ENCODE peak calls at places on chromosomes 11 and 22, in nine cellular contexts. S is pancreas, N is hepatocyte, C is mucosa of descending colon, X is left ventricle myocardium inferior, K is heart left ventricle, T is Peyer's patch, P is fibroblast of lung, G is HCT116. I is an unnamed sample. For H3K36me3, the result is how much of the 10 kb centered on the place peaks cover.

GRCh38 chr11:2580444-2581050 is 119.2 kb downstream of the KCNQ1OT1 start:
- DNase-seq in N (no peak), S (peak), P (no peak), G (no peak), T (peak), C (no peak), X (peak), K (peak), I (peak)

GRCh38 chr22:23652286-23652685 is 20.2 kb upstream of the DRICH1 start:
- DNase-seq in K (no peak), X (no peak), S (no peak), C (no peak), T (no peak), N (no peak), P (no peak), G (no peak), I (no peak)

GRCh38 chr22:24926428-24926725 is 20.1 kb downstream of the LHFPL7 start:
- DNase-seq in N (no peak), G (no peak), X (no peak), C (no peak), S (no peak), P (peak), K (no peak), T (no peak), I (no peak)

GRCh38 chr11:1858154-1858553 is 5.3 kb downstream of the LSP1 start:
- DNase-seq in X (no peak), G (no peak), S (no peak), K (no peak), T (no peak), P (no peak), N (no peak), C (no peak), I (no peak)

GRCh38 chr11:46207270-46207669 is 70.2 kb upstream of the CREB3L1 start:
- DNase-seq in S (no peak), G (no peak), K (no peak), N (no peak), X (no peak), C (no peak), T (no peak), P (no peak), I (no peak)

GRCh38 chr22:46262449-46263207 is 515 bp downstream of the PKDREJ start:
- DNase-seq in P (peak), T (peak), G (no peak), K (peak), S (peak), C (peak), X (peak), N (peak), I (no peak)

GRCh38 chr11:112499153-112499907 is 238.7 kb upstream of the PLET1 start:
- DNase-seq in G (no peak), X (no peak), N (no peak), C (no peak), T (no peak), S (no peak), P (no peak), K (no peak), I (no peak)

GRCh38 chr11:129985823-129986222 is 16.8 kb downstream of the PRDM10 start:
- DNase-seq in P (no peak), G (no peak), N (no peak), K (no peak), C (no peak), T (no peak), S (no peak), X (no peak), I (no peak)

GRCh38 chr11:103112364-103112763 is 3.1 kb downstream of the DYNC2H1 start:
- DNase-seq in T (no peak), C (no peak), G (no peak), X (no peak), P (peak), K (no peak), S (no peak), N (no peak), I (no peak)

GRCh38 chr22:40215266-40215665 is 37.5 kb downstream of the TNRC6B start:
- DNase-seq in G (no peak), X (peak), C (no peak), S (peak), N (no peak), P (no peak), K (peak), T (no peak), I (no peak)

GRCh38 chr11:6635082-6635932 is 16.1 kb upstream of the TPP1 start:
- DNase-seq in S (no peak), K (peak), C (peak), N (peak), T (no peak), X (peak), P (peak), G (no peak), I (peak)

GRCh38 chr22:44523981-44524759 is 26.1 kb upstream of the RTL6 start:
- DNase-seq in P (peak), G (no peak), C (peak), X (peak), T (no peak), N (peak), S (no peak), K (no peak), I (no peak)

GRCh38 chr11:123213307-123213708 is 18.3 kb upstream of the CLMP start:
- DNase-seq in X (no peak), K (no peak), T (no peak), P (no peak), S (no peak), G (no peak), C (peak), N (no peak), I (no peak)

GRCh38 chr22:28112548-28113043 is 193.5 kb upstream of the PITPNB start:
- DNase-seq in C (peak), T (no peak), X (peak), G (peak), P (peak), K (peak), N (peak), S (no peak), I (peak)

GRCh38 chr11:96052921-96053631 is 129.2 kb upstream of the MTMR2 start:
- DNase-seq in T (no peak), X (no peak), N (no peak), K (no peak), C (no peak), P (peak), G (no peak), S (no peak), I (no peak)

GRCh38 chr11:130442728-130443127 is 5.7 kb upstream of the ADAMTS15 start:
- DNase-seq in N (no peak), K (no peak), S (no peak), C (peak), T (no peak), X (no peak), P (peak), G (no peak), I (no peak)

GRCh38 chr11:129896062-129896461 is 684 bp upstream of the NFRKB start:
- DNase-seq in P (peak), K (no peak), G (no peak), X (no peak), C (peak), T (no peak), S (no peak), N (no peak), I (no peak)

GRCh38 chr22:48658871-48659270 is 1168.8 kb downstream of the BRD1 start:
- DNase-seq in S (no peak), T (no peak), K (no peak), G (no peak), P (no peak), N (no peak), C (no peak), X (no peak), I (no peak)

GRCh38 chr11:17544181-17544622 is at the start of gene USH1C:
- DNase-seq in S (peak), X (peak), N (peak), K (no peak), T (no peak), C (peak), P (no peak), G (peak), I (peak)

GRCh38 chr11:11502303-11502828 is 119.4 kb downstream of the GALNT18 start:
- DNase-seq in P (no peak), C (peak), S (no peak), G (no peak), K (no peak), T (no peak), N (peak), X (no peak), I (no peak)

GRCh38 chr11:612201-612960 is 3.4 kb downstream of the IRF7 start:
- DNase-seq in T (no peak), K (no peak), N (peak), P (peak), X (no peak), G (peak), S (peak), C (peak), I (peak)

GRCh38 chr11:23205156-23205871 is 345.0 kb upstream of the CCDC179 start:
- DNase-seq in T (no peak), K (no peak), C (no peak), P (peak), G (no peak), S (no peak), N (no peak), X (no peak), I (no peak)

GRCh38 chr11:113591122-113591521 is 115.0 kb downstream of the TMPRSS5 start:
- DNase-seq in N (no peak), P (no peak), S (no peak), K (no peak), C (no peak), X (no peak), G (no peak), T (no peak), I (no peak)

GRCh38 chr11:132056689-132057088 is 686.3 kb downstream of the NTM start:
- DNase-seq in K (no peak), C (no peak), N (peak), T (no peak), G (no peak), X (no peak), S (no peak), P (peak), I (no peak)

GRCh38 chr22:38135133-38135706 is 24.7 kb upstream of the BAIAP2L2 start:
- DNase-seq in N (no peak), X (no peak), K (no peak), S (no peak), C (no peak), P (peak), T (no peak), G (peak), I (no peak)

GRCh38 chr22:46040471-46041465 is 63.8 kb upstream of the WNT7B start:
- DNase-seq in K (no peak), P (no peak), S (peak), G (no peak), N (no peak), X (peak), T (no peak), C (no peak), I (no peak)

DNA sequence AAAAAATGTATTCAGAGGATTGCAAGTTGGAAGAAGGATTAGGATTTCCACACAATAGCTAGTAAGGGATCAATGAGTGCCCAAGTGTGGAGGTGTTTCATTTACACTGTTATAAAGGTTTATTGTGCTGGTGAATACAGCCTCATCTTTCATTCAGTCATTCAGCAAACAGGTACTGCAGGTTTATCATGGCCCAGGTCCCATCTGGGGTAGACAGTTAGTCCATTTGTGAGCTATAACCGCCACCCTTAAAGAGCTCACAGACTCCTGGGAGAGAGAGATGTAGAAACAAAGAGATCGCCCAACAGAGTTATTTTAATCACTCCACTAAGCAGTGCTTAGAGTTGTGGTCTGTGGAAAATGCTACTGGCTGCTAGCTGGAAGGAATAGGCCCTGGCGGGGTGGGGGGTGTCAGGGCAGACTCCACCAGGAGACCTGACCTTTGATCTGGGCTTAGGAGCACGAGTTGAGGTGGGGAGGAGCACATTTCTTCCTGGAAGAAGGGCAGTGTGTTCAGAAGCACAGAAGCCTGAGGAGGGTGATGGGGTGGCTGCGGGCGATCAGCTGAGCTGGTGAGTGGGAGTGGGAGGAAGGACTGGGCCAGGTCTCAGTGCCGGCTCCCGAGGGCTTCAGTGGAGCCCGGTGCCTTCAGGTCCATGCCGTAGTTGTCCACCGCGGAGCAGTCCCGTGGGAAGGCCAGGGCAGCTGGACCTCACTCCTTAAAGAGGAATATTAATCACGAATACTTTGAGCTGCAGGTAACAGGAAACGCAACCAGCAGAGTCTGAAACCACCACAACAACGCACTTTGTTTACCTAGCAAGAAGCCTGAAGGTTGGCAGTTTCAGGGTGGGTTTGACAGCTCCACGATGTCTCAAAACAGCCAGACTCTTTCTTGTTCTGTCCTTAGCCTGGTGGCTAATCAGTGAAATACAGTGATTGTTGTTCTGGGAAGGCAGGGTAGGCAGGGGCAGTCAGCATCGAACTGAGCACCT is 11.2 kb downstream of the TOM1 start:
- DNase-seq in T (peak), S (no peak), P (no peak), C (peak), K (no peak), X (no peak), N (peak), G (no peak), I (peak)
- TF ChIP-seq CTCF in T (peak), S (no peak), P (no peak), C (no peak), K (no peak), X (no peak), N (no peak), G (no peak), I (no peak)

GRCh38 chr11:64909653-64910343 is 7.2 kb downstream of the ATG2A start:
- DNase-seq in S (no peak), G (no peak), X (no peak), C (no peak), N (no peak), P (no peak), K (no peak), T (no peak), I (no peak)

GRCh38 chr11:64910451-64911093 is 6.4 kb downstream of the ATG2A start:
- DNase-seq in C (no peak), T (no peak), S (no peak), P (no peak), K (no peak), G (no peak), X (no peak), N (no peak), I (no peak)

GRCh38 chr11:64911142-64911541 is 5.9 kb downstream of the ATG2A start:
- DNase-seq in N (no peak), P (no peak), C (no peak), X (no peak), K (no peak), T (no peak), G (no peak), S (no peak), I (no peak)

GRCh38 chr11:64906314-64906635 is 10.7 kb downstream of the ATG2A start:
- DNase-seq in T (no peak), C (no peak), S (no peak), P (no peak), N (no peak), G (no peak), X (no peak), K (no peak), I (no peak)

GRCh38 chr11:64908766-64909165 is 8.2 kb downstream of the ATG2A start:
- DNase-seq in T (no peak), G (no peak), P (no peak), S (no peak), N (no peak), C (no peak), X (no peak), K (no peak), I (no peak)
- H3K36me3 ChIP-seq in T (half or more), G (under half), P (under half), S (under half), N (under half), C (under half), X (half or more), K (half or more), I (under half)

GRCh38 chr22:19901577-19902244 is 39.9 kb upstream of the COMT start:
- DNase-seq in P (no peak), C (no peak), K (no peak), N (no peak), T (no peak), G (no peak), X (no peak), S (no peak), I (no peak)
- TF ChIP-seq CTCF in P (no peak), C (no peak), K (no peak), N (no peak), T (no peak), G (no peak), X (no peak), S (no peak), I (no peak)

DNA sequence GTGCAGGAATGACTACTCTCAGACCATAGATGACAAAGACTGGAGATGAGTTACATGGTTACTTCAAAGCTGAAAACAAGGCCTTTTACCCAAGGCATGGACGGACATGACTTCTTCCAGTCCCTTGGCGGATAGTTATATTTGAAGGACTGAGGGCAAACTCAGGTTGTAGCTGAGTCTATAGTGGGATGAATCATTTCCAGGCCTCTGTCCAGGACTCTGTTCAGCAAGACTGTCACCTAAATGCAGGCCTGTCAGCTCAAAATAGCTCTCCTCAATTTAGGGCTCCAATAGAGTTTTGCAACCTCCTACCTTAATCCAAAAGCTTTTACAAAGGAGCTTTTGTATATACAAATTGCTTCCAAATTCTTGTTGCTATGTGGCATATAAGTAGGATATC is 24.3 kb upstream of the OR52J3 start:
- DNase-seq in G (no peak), K (no peak), P (no peak), T (no peak), C (no peak), S (no peak), N (no peak), X (no peak), I (no peak)
- H3K36me3 ChIP-seq in G (under half), K (under half), P (under half), T (under half), C (under half), S (under half), N (under half), X (under half), I (under half)

GRCh38 chr11:43558556-43559127 is 121.9 kb upstream of the HSD17B12 start:
- DNase-seq in C (no peak), N (no peak), G (no peak), P (no peak), K (no peak), X (no peak), S (no peak), T (no peak), I (no peak)
- TF ChIP-seq CTCF in C (no peak), N (no peak), G (no peak), P (no peak), K (no peak), X (no peak), S (no peak), T (no peak), I (no peak)

GRCh38 chr11:72006309-72007088 is 7.8 kb downstream of the IL18BP start:
- DNase-seq in S (no peak), G (no peak), K (no peak), T (no peak), X (no peak), P (no peak), N (no peak), C (no peak), I (no peak)
- H3K36me3 ChIP-seq in S (under half), G (half or more), K (half or more), T (half or more), X (half or more), P (half or more), N (under half), C (under half), I (under half)

DNA sequence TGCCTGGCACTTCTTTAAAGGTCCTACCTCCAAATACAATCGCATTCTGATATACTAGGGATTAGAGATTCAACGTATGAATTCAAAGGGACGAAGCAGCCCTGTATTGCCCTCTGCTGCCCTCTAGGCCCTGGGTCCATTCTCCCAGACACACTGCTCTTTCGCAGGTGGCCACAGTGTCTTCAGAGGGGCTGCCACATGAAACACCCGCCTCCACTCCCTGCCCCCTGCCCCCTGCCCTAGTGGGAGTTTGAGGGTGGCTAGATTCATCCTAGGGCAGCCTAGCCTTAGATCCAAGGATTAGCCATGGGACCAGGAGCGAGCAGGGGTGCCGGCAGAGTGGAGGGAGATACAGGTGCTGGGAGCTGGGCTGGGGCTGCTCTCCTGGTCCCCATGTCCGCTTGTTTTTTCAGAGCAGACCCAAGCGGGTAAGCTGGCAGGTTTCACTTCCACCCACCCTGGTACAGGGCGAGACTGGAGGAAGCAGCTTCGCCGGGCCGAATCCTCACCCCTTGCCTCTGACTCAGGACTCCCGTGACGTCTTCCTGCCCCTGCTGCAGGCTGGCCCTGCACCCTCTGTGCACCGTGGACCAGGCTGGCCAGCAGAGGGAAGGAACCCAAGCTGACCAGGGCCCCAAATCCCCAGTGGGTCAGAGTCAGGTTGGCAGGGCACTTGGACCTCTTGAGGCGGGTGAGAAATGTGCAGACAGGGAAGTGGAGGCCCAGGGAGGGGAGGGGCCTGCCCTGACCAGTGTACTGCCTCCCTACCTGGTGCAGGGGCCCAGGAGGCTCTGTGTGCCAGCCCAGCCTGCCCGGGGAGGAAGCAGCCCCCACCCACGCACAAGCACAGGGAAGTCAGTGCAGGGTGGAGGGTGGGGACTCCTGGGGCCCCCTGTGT is 28.4 kb upstream of the HMOX1 start:
- DNase-seq in P (no peak), N (no peak), S (peak), G (no peak), K (peak), C (peak), T (peak), X (peak), I (no peak)
- TF ChIP-seq CTCF in P (no peak), N (peak), S (no peak), G (peak), K (no peak), C (no peak), T (peak), X (no peak), I (peak)